ENCODE peak calls at places on chromosomes 7 and 10, in four cellular contexts. U, Q, F and J are unnamed samples.

GRCh38 chr7:69631131-69631530 is 32.9 kb downstream of the AUTS2 start:
- DNase-seq in U (no peak), Q (no peak), F (no peak), J (no peak)

GRCh38 chr10:7768417-7768816 is 19.4 kb downstream of the KIN start:
- DNase-seq in U (no peak), Q (no peak), F (no peak), J (no peak)

GRCh38 chr10:70191906-70192305 is 21.6 kb upstream of the SAR1A start:
- DNase-seq in U (no peak), Q (no peak), F (no peak), J (no peak)

GRCh38 chr7:112199035-112199655 is 7.1 kb downstream of the DOCK4 start:
- DNase-seq in U (no peak), Q (no peak), F (no peak), J (no peak)

GRCh38 chr10:7000063-7000462 is 410.8 kb downstream of the SFMBT2 start:
- DNase-seq in U (no peak), Q (no peak), F (no peak), J (no peak)

GRCh38 chr10:104123397-104123796 is 1.4 kb downstream of the SFR1 start:
- DNase-seq in U (no peak), Q (no peak), F (no peak), J (no peak)

GRCh38 chr7:67487316-67487715 is 490.7 kb downstream of the TYW1 start:
- DNase-seq in U (no peak), Q (no peak), F (no peak), J (no peak)

GRCh38 chr7:25852249-25852994 is 299.6 kb upstream of the NFE2L3 start:
- DNase-seq in U (no peak), Q (no peak), F (peak; percentile 79), J (no peak)

GRCh38 chr10:62268399-62269076 is at the start of gene RTKN2:
- DNase-seq in U (peak; percentile 69), Q (peak; percentile 90), F (peak; percentile 87), J (peak; percentile 48)

GRCh38 chr7:73718905-73719805 is at the start of gene STX1A:
- DNase-seq in U (peak; percentile 75), Q (peak; percentile 40), F (peak; percentile 76), J (peak; percentile 62)
- TF ChIP-seq POLR2A in U (peak; percentile 33), Q (peak; percentile 67), F (no peak), J (peak; percentile 51)

DNA sequence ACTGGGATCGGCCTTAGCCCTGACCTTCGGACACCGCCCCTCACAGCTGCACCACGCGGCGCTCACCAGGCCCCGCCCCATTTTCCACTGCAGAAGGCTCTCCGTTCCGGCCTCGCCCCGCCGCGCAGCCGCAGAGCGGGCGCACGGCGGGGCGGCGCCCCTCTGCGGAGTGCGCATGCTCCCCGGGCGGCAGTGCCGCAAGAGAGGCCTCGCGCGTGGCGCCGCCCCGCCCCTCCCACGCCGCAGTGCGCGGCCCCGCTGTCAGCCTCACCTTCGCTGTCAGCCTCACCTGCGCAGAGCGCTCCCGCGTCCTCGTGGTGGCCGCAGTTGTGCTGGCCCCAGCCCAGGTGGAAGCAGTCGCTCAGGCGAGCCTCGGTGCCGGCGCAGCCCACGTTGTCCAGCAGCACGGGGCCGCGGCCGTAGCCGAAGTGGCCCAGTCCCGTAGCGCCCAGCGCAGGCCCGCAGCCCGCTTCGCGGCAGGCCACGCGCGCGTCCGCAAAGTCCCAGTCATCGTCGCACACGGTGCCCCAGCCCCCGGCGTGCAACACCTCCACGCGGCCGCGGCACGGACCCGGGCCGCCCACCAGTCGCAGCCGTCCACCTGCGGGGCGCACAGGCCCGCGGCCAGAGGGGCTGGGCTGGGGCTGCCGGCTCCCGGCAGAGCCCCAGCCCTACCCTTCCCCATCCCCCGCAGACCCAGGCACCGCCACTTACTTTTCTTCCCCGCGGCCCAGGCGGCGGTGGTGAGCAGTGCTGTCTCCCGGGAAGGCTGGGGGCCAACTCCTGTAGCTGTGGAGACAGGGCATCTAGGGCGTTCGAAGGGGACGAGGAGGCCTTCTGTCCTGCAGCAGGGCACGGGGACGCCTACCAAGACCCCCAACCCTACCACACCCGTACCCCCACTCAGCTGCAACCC is 16.1 kb downstream of the SSC4D start:
- DNase-seq in U (peak; percentile 96), Q (peak; percentile 89), F (peak; percentile 97), J (peak; percentile 87)
- TF ChIP-seq POLR2A in U (peak; percentile 84), Q (peak; percentile 91), F (peak; percentile 81), J (peak; percentile 89)

GRCh38 chr7:100837099-100837836 is 9.9 kb upstream of the EPHB4 start:
- DNase-seq in U (peak; percentile 88), Q (no peak), F (peak; percentile 92), J (peak; percentile 83)
- TF ChIP-seq POLR2A in U (peak; percentile 50), Q (no peak), F (peak; percentile 56), J (peak; percentile 13)

DNA sequence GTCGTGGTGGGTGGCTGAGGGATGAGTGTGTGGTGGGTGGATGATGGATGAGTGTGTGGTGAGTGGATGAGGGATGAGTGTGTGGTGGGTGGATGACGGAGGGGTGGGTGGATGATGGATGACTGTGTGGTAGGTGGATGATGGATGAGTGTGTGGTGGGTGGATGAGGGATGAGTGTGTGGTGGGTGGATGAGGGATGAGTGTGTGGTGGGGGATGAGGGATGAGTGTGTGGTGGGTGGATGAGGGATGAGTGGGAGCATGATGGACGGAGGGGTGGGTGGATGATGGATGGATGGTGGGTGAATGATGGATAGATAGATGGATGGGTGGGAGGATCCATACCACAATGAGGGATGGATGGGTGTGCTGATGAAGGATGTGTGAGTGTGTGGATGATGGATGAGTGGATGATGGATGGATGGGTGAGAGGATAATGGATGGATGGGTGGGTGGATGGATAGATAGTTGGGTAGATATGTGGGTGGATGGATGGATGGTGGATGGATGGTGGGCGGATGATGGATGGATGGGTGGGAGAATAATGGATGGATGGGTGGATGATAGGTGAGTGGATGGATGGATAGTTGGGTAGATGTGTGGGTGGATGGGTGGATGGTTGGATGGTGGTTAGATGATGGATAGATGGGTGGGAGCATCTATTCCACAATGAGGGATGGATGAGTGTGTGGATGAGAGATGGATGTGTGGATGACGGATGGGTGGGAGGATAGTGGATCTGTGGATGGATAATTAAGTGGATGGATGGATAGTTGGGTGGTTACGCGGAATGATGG is 266.8 kb downstream of the CELF2 start:
- DNase-seq in U (peak; percentile 39), Q (no peak), F (no peak), J (no peak)
- TF ChIP-seq POLR2A in U (no peak), Q (no peak), F (no peak), J (no peak)

DNA sequence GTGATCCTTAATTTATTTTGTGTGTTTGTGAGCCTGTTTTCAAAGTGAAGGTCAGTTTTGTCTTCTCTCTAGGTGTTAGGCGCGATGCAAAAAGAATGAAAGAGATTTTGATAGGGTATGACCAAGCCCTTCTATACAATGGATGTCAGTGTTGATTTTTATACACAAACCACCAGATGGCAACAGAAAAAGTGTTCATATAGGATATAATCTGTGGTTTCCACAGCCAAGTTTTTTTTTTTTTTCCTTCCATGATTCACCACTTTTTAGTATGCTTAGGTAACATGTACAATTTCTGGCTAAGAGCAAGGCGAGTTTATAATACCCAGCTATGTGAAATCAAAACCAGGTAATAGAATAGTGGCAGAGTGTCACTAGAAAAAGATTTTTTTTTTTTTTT is 8.1 kb downstream of the SDK1 start:
- DNase-seq in U (no peak), Q (no peak), F (no peak), J (no peak)
- TF ChIP-seq POLR2A in U (no peak), Q (no peak), F (no peak), J (no peak)

GRCh38 chr7:76047811-76048667 is at the start of the genes MDH2 and STYXL1:
- DNase-seq in U (peak; percentile 96), Q (peak; percentile 95), F (peak; percentile 96), J (peak; percentile 96)
- TF ChIP-seq POLR2A in U (peak; percentile 96), Q (peak; percentile 92), F (peak; percentile 93), J (peak; percentile 84)

GRCh38 chr7:5428470-5429252 is 5.0 kb upstream of the TNRC18 start:
- DNase-seq in U (peak; percentile 85), Q (peak; percentile 78), F (peak; percentile 73), J (peak; percentile 72)
- TF ChIP-seq POLR2A in U (peak; percentile 54), Q (no peak), F (no peak), J (peak; percentile 11)

GRCh38 chr7:116210345-116211005 is at the start of gene TES:
- DNase-seq in U (peak; percentile 81), Q (peak; percentile 29), F (peak; percentile 87), J (no peak)
- TF ChIP-seq POLR2A in U (peak; percentile 88), Q (no peak), F (peak; percentile 92), J (peak; percentile 34)